ENCODE peak calls at places on chromosomes 13 and 19, in six cellular contexts. C is CD8-positive, alpha-beta memory T cell; K is Peyer's patch; P is GM23248; V is body of pancreas; N is stomach. D is an unnamed sample.

GRCh38 chr19:11265785-11266236 is 3.5 kb upstream of the DOCK6 start:
- DNase-seq in C (no peak), K (peak; percentile 95), P (peak; percentile 59), V (peak; percentile 83), N (peak; percentile 91), D (no peak)

GRCh38 chr13:59744747-59745394 is 418.9 kb downstream of the DIAPH3 start:
- DNase-seq in C (no peak), K (no peak), P (peak; percentile 17), V (no peak), N (no peak), D (no peak)

GRCh38 chr13:30376426-30377311 is 45.6 kb upstream of the UBE2L5 start:
- DNase-seq in C (peak; percentile 87), K (peak; percentile 90), P (no peak), V (peak; percentile 25), N (peak; percentile 45), D (no peak)

GRCh38 chr19:14000691-14001365 is 5.3 kb downstream of the RFX1 start:
- DNase-seq in C (peak; percentile 41), K (no peak), P (no peak), V (no peak), N (no peak), D (no peak)

GRCh38 chr13:28822801-28823200 is 2.7 kb downstream of the MTUS2 start:
- DNase-seq in C (no peak), K (no peak), P (no peak), V (no peak), N (no peak), D (no peak)

GRCh38 chr13:42617262-42617661 is 43.3 kb downstream of the TNFSF11 start:
- DNase-seq in C (no peak), K (no peak), P (no peak), V (no peak), N (no peak), D (no peak)

GRCh38 chr13:35144496-35144895 is 202.4 kb downstream of the NBEA start:
- DNase-seq in C (no peak), K (no peak), P (peak; percentile 10), V (no peak), N (no peak), D (no peak)

GRCh38 chr13:97549201-97549600 is 115.2 kb downstream of the RAP2A start:
- DNase-seq in C (no peak), K (no peak), P (no peak), V (no peak), N (no peak), D (no peak)

GRCh38 chr19:50022823-50023222 is 2.3 kb downstream of the VRK3 start:
- DNase-seq in C (no peak), K (no peak), P (no peak), V (no peak), N (no peak), D (no peak)

GRCh38 chr19:50025022-50025793 is at the start of gene VRK3:
- DNase-seq in C (peak; percentile 100), K (peak; percentile 99), P (peak; percentile 100), V (peak; percentile 100), N (peak; percentile 99), D (peak; percentile 99)

GRCh38 chr19:50026550-50026906 is 723 bp downstream of the ZNF473 start:
- DNase-seq in C (no peak), K (no peak), P (no peak), V (no peak), N (no peak), D (no peak)

GRCh38 chr19:50025794-50026549 is at the start of gene ZNF473:
- DNase-seq in C (peak; percentile 96), K (peak; percentile 98), P (peak; percentile 98), V (peak; percentile 96), N (peak; percentile 95), D (peak; percentile 97)

GRCh38 chr19:50024719-50025021 is 502 bp downstream of the VRK3 start:
- DNase-seq in C (no peak), K (no peak), P (no peak), V (no peak), N (no peak), D (no peak)
- H3K27ac ChIP-seq in C (peak overlapping the region; percentile 100), K (peak overlapping the region; percentile 94), P (peak overlapping the region; percentile 79), V (peak overlapping the region; percentile 48), N (peak overlapping the region; percentile 97), D (peak overlapping the region; percentile 89)

DNA sequence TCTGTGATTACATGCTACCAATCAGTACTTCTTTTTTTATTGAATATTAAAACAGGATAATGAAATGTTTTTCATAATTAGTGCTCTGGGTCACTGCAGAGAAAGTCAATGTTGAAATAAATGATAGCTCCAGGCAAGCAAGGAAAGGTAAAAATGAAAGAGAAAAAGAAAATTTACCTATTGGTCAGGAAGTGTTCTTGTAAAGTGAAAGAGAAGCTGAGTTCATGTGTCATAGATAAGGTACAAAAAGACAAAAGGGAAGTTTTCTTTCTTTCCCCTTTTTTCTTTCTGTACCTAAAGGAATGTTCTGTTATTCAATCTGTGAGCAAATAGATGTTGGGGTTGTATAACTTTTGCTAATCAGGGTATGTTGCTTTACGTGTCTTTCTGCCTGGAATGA is 197.0 kb downstream of the PCDH9 start:
- DNase-seq in C (no peak), K (no peak), P (no peak), V (no peak), N (no peak), D (no peak)
- H3K27ac ChIP-seq in C (no peak overlapping the region), K (no peak overlapping the region), P (no peak overlapping the region), V (no peak overlapping the region), N (no peak overlapping the region), D (no peak overlapping the region)

DNA sequence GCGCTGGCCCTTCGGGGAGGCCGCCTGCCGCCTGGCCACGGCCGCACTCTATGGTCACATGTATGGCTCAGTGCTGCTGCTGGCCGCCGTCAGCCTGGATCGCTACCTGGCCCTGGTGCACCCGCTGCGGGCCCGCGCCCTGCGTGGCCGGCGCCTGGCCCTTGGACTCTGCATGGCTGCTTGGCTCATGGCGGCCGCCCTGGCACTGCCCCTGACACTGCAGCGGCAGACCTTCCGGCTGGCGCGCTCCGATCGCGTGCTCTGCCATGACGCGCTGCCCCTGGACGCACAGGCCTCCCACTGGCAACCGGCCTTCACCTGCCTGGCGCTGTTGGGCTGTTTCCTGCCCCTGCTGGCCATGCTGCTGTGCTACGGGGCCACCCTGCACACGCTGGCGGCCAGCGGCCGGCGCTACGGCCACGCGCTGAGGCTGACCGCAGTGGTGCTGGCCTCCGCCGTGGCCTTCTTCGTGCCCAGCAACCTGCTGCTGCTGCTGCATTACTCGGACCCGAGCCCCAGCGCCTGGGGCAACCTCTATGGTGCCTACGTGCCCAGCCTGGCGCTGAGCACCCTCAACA is 1.2 kb downstream of the F2RL3 start:
- DNase-seq in C (no peak), K (no peak), P (no peak), V (no peak), N (no peak), D (no peak)
- H3K27ac ChIP-seq in C (peak overlapping the region; percentile 84), K (peak overlapping the region; percentile 77), P (no peak overlapping the region), V (no peak overlapping the region), N (peak overlapping the region; percentile 50), D (peak overlapping the region; percentile 44)

GRCh38 chr19:18975011-18975410 is 34.0 kb upstream of the HOMER3 start:
- DNase-seq in C (no peak), K (no peak), P (peak; percentile 69), V (no peak), N (no peak), D (no peak)
- H3K27ac ChIP-seq in C (no peak overlapping the region), K (no peak overlapping the region), P (peak overlapping the region; percentile 35), V (no peak overlapping the region), N (no peak overlapping the region), D (no peak overlapping the region)

GRCh38 chr13:111267784-111268183 is 52.7 kb upstream of the TEX29 start:
- DNase-seq in C (no peak), K (no peak), P (peak; percentile 55), V (no peak), N (no peak), D (no peak)
- H3K27ac ChIP-seq in C (no peak overlapping the region), K (no peak overlapping the region), P (peak overlapping the region; percentile 36), V (no peak overlapping the region), N (no peak overlapping the region), D (no peak overlapping the region)

DNA sequence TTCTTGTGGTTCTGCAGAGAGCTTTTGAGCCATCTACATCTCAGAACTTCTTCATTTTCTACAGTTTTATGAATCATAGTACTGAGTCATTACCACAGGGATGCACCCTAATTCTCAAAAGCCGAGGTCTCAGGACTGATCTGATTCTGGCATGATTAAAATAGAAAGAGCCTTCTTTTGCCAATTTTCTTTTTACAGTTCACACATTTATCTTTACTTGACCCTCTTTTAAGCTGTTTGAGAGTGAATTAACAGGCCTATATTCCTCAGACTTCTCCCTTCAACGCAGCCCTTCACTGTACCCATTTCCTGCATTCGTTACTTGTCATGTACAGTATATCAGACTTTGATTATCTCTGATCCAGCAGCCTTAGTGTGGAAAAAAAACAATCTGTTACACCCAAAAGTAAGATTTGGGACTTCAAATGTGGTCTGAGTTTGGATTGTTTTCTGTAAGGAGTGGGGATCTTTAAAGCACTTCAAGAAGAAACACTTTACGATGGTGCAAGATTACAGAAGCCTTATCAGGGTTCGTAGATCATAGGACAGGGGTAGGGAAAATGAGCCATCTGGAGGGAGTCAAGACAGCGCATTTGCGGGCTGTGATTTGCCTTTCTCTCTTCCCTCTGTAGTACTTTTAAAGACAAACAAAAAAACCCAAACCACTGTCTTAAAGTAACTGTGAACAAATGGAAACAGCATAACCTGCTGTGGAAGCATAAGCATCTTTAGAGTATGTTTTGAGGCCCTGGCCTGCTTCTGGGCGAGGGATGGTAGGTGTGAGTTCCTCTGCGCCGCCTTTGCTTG is 15.3 kb upstream of the GPR183 start:
- DNase-seq in C (peak; percentile 54), K (no peak), P (peak; percentile 91), V (no peak), N (no peak), D (no peak)
- H3K27ac ChIP-seq in C (peak overlapping the region; percentile 7), K (no peak overlapping the region), P (peak overlapping the region; percentile 74), V (no peak overlapping the region), N (no peak overlapping the region), D (no peak overlapping the region)

DNA sequence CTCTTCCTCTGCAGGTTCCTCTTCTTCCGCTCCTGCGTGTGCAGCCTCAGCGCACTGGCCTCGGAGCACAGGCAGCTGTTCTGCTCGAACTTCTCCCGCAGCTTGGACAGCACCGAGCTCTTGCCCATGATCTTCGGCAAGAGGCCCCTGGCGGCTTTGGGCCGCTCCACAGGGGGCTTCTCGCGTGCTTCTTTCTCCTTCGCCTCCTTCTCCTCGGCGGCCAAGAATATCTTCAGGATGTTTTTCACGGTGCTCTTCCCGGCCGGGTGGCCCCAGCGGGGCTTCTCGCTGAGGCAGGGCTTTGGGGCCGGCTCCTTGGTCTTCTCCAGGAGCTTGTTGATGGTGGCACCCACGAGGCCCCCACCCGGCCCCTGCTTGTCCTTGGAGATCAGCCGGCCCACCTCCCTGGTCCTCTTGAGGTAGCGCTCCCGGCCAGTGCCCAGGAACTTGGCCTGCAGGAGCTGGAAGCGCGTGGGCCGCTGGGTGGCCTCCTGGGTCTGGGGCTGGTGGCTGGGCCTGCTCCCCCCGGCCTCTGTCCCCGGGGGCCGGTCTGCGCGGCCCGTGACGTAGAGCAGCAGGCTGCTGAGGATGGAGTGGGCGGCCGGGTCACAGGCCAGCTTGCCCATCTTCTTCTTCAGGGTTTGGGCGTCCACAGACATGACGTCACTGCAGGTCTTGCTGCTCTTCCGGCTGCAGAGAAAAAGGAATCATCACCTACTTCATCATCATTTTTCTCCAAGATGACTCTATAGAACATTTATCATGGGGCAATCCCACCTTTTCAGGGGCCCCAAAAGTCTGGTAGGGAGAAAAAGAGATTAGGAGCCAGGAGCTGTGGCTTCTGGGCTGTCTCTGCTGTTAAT is 43.8 kb upstream of the GRTP1 start:
- DNase-seq in C (no peak), K (no peak), P (peak; percentile 20), V (no peak), N (no peak), D (no peak)
- H3K27ac ChIP-seq in C (no peak overlapping the region), K (no peak overlapping the region), P (no peak overlapping the region), V (no peak overlapping the region), N (no peak overlapping the region), D (no peak overlapping the region)

GRCh38 chr13:19957320-19958118 is 1.0 kb upstream of the ZMYM2 start:
- DNase-seq in C (peak; percentile 92), K (peak; percentile 93), P (peak; percentile 85), V (peak; percentile 79), N (peak; percentile 78), D (peak; percentile 94)
- H3K27ac ChIP-seq in C (peak overlapping the region; percentile 87), K (peak overlapping the region; percentile 98), P (peak overlapping the region; percentile 73), V (peak overlapping the region; percentile 84), N (peak overlapping the region; percentile 98), D (peak overlapping the region; percentile 100)

D was measured in testis.